ENCODE peak calls at places on chromosomes 12 and 14, in six cellular contexts. K is HCT116, T is neuronal stem cell, Y is MM.1S, Z is pancreas, D is foreskin keratinocyte. I is an unnamed sample.
A peak's percentile ranks its signal among the peaks of the same experiment; 100 is the strongest.

GRCh38 chr12:78898416-78898815 is 33.8 kb downstream of the SYT1 start:
- DNase-seq in K (no peak), T (no peak), Y (no peak), Z (peak; percentile 18), D (no peak), I (peak; percentile 52)

GRCh38 chr14:104968541-104969401 is 9.4 kb downstream of the AHNAK2 start:
- DNase-seq in K (no peak), T (no peak), Y (no peak), Z (peak; percentile 59), D (peak; percentile 94), I (no peak)

GRCh38 chr14:22844221-22845102 is 8.1 kb downstream of the MMP14 start:
- DNase-seq in K (no peak), T (no peak), Y (no peak), Z (no peak), D (no peak), I (no peak)

GRCh38 chr12:121804417-121805111 is 755 bp downstream of the SETD1B start:
- DNase-seq in K (no peak), T (no peak), Y (no peak), Z (peak; percentile 78), D (no peak), I (no peak)

GRCh38 chr14:42192659-42193425 is 586.2 kb downstream of the LRFN5 start:
- DNase-seq in K (peak; percentile 65), T (no peak), Y (no peak), Z (no peak), D (peak; percentile 89), I (no peak)

GRCh38 chr14:105568859-105569766 is 42.7 kb downstream of the TMEM121 start:
- DNase-seq in K (no peak), T (no peak), Y (no peak), Z (no peak), D (no peak), I (no peak)

GRCh38 chr12:48454675-48455074 is 17.7 kb upstream of the ANP32D start:
- DNase-seq in K (peak; percentile 31), T (no peak), Y (peak; percentile 24), Z (no peak), D (peak; percentile 18), I (no peak)

GRCh38 chr12:114759635-114760034 is 75.7 kb upstream of the TBX3 start:
- DNase-seq in K (no peak), T (no peak), Y (no peak), Z (no peak), D (no peak), I (no peak)

GRCh38 chr12:21656931-21657335 is 709 bp downstream of the LDHB start:
- DNase-seq in K (peak; percentile 6), T (peak; percentile 5), Y (peak; percentile 53), Z (no peak), D (peak; percentile 44), I (no peak)

GRCh38 chr12:121611306-121611705 is 15.0 kb upstream of the ORAI1 start:
- DNase-seq in K (no peak), T (no peak), Y (no peak), Z (peak; percentile 49), D (no peak), I (no peak)

GRCh38 chr12:65232490-65233077 is 45.9 kb upstream of the MSRB3 start:
- DNase-seq in K (no peak), T (no peak), Y (peak; percentile 42), Z (no peak), D (no peak), I (no peak)

GRCh38 chr12:79174656-79175055 is 310.1 kb downstream of the SYT1 start:
- DNase-seq in K (peak; percentile 42), T (no peak), Y (peak; percentile 55), Z (no peak), D (peak; percentile 33), I (no peak)

GRCh38 chr14:102697125-102697900 is 79.9 kb upstream of the TRAF3 start:
- DNase-seq in K (no peak), T (no peak), Y (no peak), Z (no peak), D (no peak), I (no peak)

GRCh38 chr12:121441555-121441954 is 41.6 kb downstream of the RNF34 start:
- DNase-seq in K (no peak), T (no peak), Y (no peak), Z (no peak), D (no peak), I (no peak)

GRCh38 chr14:103149351-103149750 is 26.1 kb downstream of the TNFAIP2 start:
- DNase-seq in K (no peak), T (no peak), Y (no peak), Z (no peak), D (no peak), I (no peak)

GRCh38 chr14:90451443-90451842 is 54.6 kb downstream of the CALM1 start:
- DNase-seq in K (no peak), T (no peak), Y (no peak), Z (no peak), D (no peak), I (no peak)

GRCh38 chr14:91889477-91890211 is 22.3 kb upstream of the TC2N start:
- DNase-seq in K (no peak), T (no peak), Y (no peak), Z (peak; percentile 96), D (no peak), I (no peak)

GRCh38 chr12:110079477-110080400 is 31.4 kb upstream of the C12orf76 start:
- DNase-seq in K (no peak), T (no peak), Y (peak; percentile 86), Z (no peak), D (no peak), I (peak; percentile 84)

GRCh38 chr12:55972906-55973597 is 826 bp upstream of the RAB5B start:
- DNase-seq in K (no peak), T (no peak), Y (no peak), Z (no peak), D (no peak), I (no peak)

GRCh38 chr12:86376052-86376451 is 119.9 kb upstream of the MGAT4C start:
- DNase-seq in K (peak; percentile 3), T (no peak), Y (no peak), Z (no peak), D (peak; percentile 3), I (no peak)

GRCh38 chr14:50943261-50943942 is 881 bp downstream of the PYGL start:
- DNase-seq in K (peak; percentile 31), T (peak; percentile 63), Y (no peak), Z (peak; percentile 71), D (no peak), I (no peak)

GRCh38 chr12:105993766-105994165 is 145.0 kb downstream of the NUAK1 start:
- DNase-seq in K (no peak), T (no peak), Y (no peak), Z (no peak), D (no peak), I (no peak)

GRCh38 chr14:99611639-99612038 is 7.6 kb upstream of the CCDC85C start:
- DNase-seq in K (no peak), T (no peak), Y (no peak), Z (no peak), D (no peak), I (no peak)

GRCh38 chr12:105296116-105297095 is 34.1 kb upstream of the C12orf75 start:
- DNase-seq in K (no peak), T (no peak), Y (no peak), Z (no peak), D (no peak), I (no peak)

GRCh38 chr12:109273354-109273753 is 35.7 kb downstream of the FOXN4 start:
- DNase-seq in K (no peak), T (no peak), Y (no peak), Z (no peak), D (no peak), I (no peak)

GRCh38 chr12:76927170-76927784 is 48.5 kb upstream of the CSRP2 start:
- DNase-seq in K (peak; percentile 27), T (peak; percentile 45), Y (peak; percentile 21), Z (no peak), D (peak; percentile 42), I (no peak)

GRCh38 chr12:49553512-49554088 is 14.3 kb downstream of the MCRS1 start:
- DNase-seq in K (peak; percentile 45), T (no peak), Y (peak; percentile 65), Z (no peak), D (peak; percentile 48), I (no peak)

GRCh38 chr14:77554816-77555599 is 56.4 kb upstream of the ISM2 start:
- DNase-seq in K (no peak), T (no peak), Y (no peak), Z (no peak), D (no peak), I (no peak)

GRCh38 chr12:105317453-105317852 is 13.0 kb upstream of the C12orf75 start:
- DNase-seq in K (no peak), T (no peak), Y (no peak), Z (no peak), D (no peak), I (no peak)

GRCh38 chr14:71536927-71537772 is 395.1 kb upstream of the RGS6 start:
- DNase-seq in K (no peak), T (no peak), Y (no peak), Z (no peak), D (no peak), I (no peak)

GRCh38 chr12:131620520-131620919 is 90.4 kb upstream of the SFSWAP start:
- DNase-seq in K (no peak), T (no peak), Y (peak; percentile 24), Z (no peak), D (no peak), I (no peak)
- H3K27me3 ChIP-seq in K (peaks cover 17% of the 10 kb centered on the region), T (no peaks in the 10 kb centered on the region), Y (peaks cover 25% of the 10 kb centered on the region), Z (no peaks in the 10 kb centered on the region), D (no peaks in the 10 kb centered on the region), I (no peaks in the 10 kb centered on the region)

GRCh38 chr14:100725587-100726387 is 905 bp upstream of the DLK1 start:
- DNase-seq in K (no peak), T (no peak), Y (no peak), Z (peak; percentile 32), D (no peak), I (no peak)
- H3K27me3 ChIP-seq in K (peaks cover 3% of the 10 kb centered on the region), T (no peaks in the 10 kb centered on the region), Y (peaks cover 8% of the 10 kb centered on the region), Z (no peaks in the 10 kb centered on the region), D (peaks cover 92% of the 10 kb centered on the region), I (peaks cover 35% of the 10 kb centered on the region)

GRCh38 chr12:132601171-132601883 is 9.1 kb downstream of the LRCOL1 start:
- DNase-seq in K (no peak), T (no peak), Y (no peak), Z (peak; percentile 63), D (no peak), I (no peak)
- H3K27me3 ChIP-seq in K (no peaks in the 10 kb centered on the region), T (no peaks in the 10 kb centered on the region), Y (peaks cover 16% of the 10 kb centered on the region), Z (peaks cover 6% of the 10 kb centered on the region), D (peaks cover 81% of the 10 kb centered on the region), I (peaks cover 15% of the 10 kb centered on the region)

DNA sequence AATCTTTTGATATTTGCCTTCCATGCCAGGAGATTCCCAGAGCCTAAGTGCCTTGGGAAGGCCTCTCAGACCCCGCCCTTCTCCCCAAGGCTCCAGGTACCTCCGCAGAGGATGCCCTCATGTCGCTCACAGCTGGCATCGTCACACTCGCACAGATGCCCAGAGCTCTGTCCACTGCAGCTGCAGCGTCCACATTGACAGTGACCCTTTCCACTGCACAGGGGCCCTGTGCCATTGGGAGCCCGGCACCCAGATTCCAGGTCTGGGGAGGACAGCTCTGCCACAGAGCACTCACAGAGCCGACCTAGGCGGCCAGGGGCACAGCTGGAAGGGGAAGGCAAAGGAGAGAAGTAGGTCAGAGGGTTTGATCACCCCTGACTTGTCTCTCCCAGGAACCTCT is 12.3 kb upstream of the CSAD start:
- DNase-seq in K (no peak), T (no peak), Y (no peak), Z (no peak), D (no peak), I (no peak)
- H3K27me3 ChIP-seq in K (no peaks in the 10 kb centered on the region), T (no peaks in the 10 kb centered on the region), Y (no peaks in the 10 kb centered on the region), Z (no peaks in the 10 kb centered on the region), D (peaks cover 9% of the 10 kb centered on the region), I (no peaks in the 10 kb centered on the region)